ENCODE peak calls at places on chromosomes 4 and X, in four cellular contexts. P, V, T and L are unnamed samples.

GRCh38 chrX:23008431-23009099 is 8.8 kb downstream of the DDX53 start:
- DNase-seq in V (no peak), T (peak), P (no peak), L (peak)

GRCh38 chrX:37767438-37767837 is 12.4 kb upstream of the CYBB start:
- DNase-seq in T (no peak), V (no peak), P (no peak), L (no peak)

GRCh38 chr4:143241892-143242291 is 57.2 kb downstream of the USP38 start:
- DNase-seq in V (no peak), T (no peak), P (no peak), L (peak)

GRCh38 chr4:77734928-77735327 is 84.2 kb downstream of the CNOT6L start:
- DNase-seq in V (no peak), P (peak), T (peak), L (peak)

GRCh38 chr4:20773144-20773997 is 73.1 kb downstream of the PACRGL start:
- DNase-seq in V (peak), P (peak), T (peak), L (peak)

GRCh38 chrX:154805696-154806091 is 409 bp upstream of the MPP1 start:
- DNase-seq in V (no peak), P (no peak), T (peak), L (peak)

GRCh38 chrX:2486476-2487133 is 14.2 kb downstream of the DHRSX start:
- DNase-seq in P (peak), V (no peak), T (no peak), L (no peak)

GRCh38 chrX:20527458-20528099 is 260.9 kb upstream of the RPS6KA3 start:
- DNase-seq in T (peak), V (no peak), P (no peak), L (peak)

GRCh38 chr4:117421706-117422105 is 336.3 kb upstream of the TRAM1L1 start:
- DNase-seq in T (no peak), P (no peak), V (no peak), L (no peak)

GRCh38 chr4:8386731-8387130 is 53.8 kb downstream of the ACOX3 start:
- DNase-seq in P (no peak), T (no peak), V (no peak), L (no peak)

GRCh38 chr4:114791976-114792375 is 193.4 kb downstream of the UGT8 start:
- DNase-seq in P (no peak), V (no peak), T (peak), L (no peak)

GRCh38 chr4:37609621-37610020 is 76.6 kb downstream of the RELL1 start:
- DNase-seq in P (no peak), T (no peak), V (no peak), L (no peak)

GRCh38 chr4:956531-957230 is 16.7 kb downstream of the DGKQ start:
- DNase-seq in P (peak), V (no peak), T (no peak), L (no peak)

GRCh38 chr4:26029512-26030131 is 115.6 kb downstream of the SMIM20 start:
- DNase-seq in T (no peak), P (peak), V (no peak), L (no peak)

GRCh38 chr4:44563496-44563895 is 87.9 kb downstream of the YIPF7 start:
- DNase-seq in T (no peak), P (no peak), V (no peak), L (peak)

GRCh38 chrX:153959649-153960048 is 12.0 kb downstream of the HCFC1 start:
- DNase-seq in V (no peak), T (no peak), P (no peak), L (no peak)

GRCh38 chr4:124483043-124483906 is 229.3 kb downstream of the ANKRD50 start:
- DNase-seq in V (no peak), P (peak), T (no peak), L (peak)

GRCh38 chrX:1500701-1501624 is 36.0 kb downstream of the P2RY8 start:
- DNase-seq in T (no peak), V (no peak), P (no peak), L (no peak)

GRCh38 chrX:140526138-140526537 is 21.3 kb upstream of the SOX3 start:
- DNase-seq in T (peak), V (no peak), P (peak), L (no peak)

GRCh38 chr4:146165840-146166239 is 9.7 kb upstream of the LSM6 start:
- DNase-seq in P (no peak), V (no peak), T (peak), L (peak)

GRCh38 chr4:174763454-174764104 is 65.5 kb downstream of the GLRA3 start:
- DNase-seq in P (no peak), T (peak), V (no peak), L (no peak)

GRCh38 chrX:43870758-43871419 is 11.4 kb downstream of the MAOB start:
- DNase-seq in P (no peak), T (no peak), V (no peak), L (no peak)

GRCh38 chrX:73262991-73263390 is 48.3 kb upstream of the NAP1L2 start:
- DNase-seq in P (no peak), V (no peak), T (no peak), L (peak)

GRCh38 chr4:31275906-31276305 is 555.7 kb downstream of the PCDH7 start:
- DNase-seq in T (no peak), V (no peak), P (no peak), L (no peak)

GRCh38 chrX:13966071-13966850 is 63.4 kb downstream of the GEMIN8 start:
- DNase-seq in P (no peak), V (no peak), T (no peak), L (no peak)

GRCh38 chr4:154854362-154854761 is 73.3 kb downstream of the RBM46 start:
- DNase-seq in P (no peak), V (no peak), T (no peak), L (peak)

GRCh38 chrX:9370888-9371287 is 94.0 kb upstream of the TBL1X start:
- DNase-seq in P (no peak), T (peak), V (peak), L (peak)

GRCh38 chr4:1763550-1764080 is 29.5 kb upstream of the FGFR3 start:
- DNase-seq in V (peak), P (peak), T (peak), L (peak)

GRCh38 chr4:27148211-27148895 is 287.7 kb downstream of the STIM2 start:
- DNase-seq in P (no peak), T (peak), V (no peak), L (no peak)

GRCh38 chr4:182495986-182496385 is 252.8 kb downstream of the TENM3 start:
- DNase-seq in T (no peak), V (no peak), P (no peak), L (no peak)

GRCh38 chr4:17511950-17512795 is at the start of gene QDPR:
- DNase-seq in P (peak), V (peak), T (peak), L (peak)
- TF ChIP-seq CTCF in P (peak), V (peak), T (peak), L (peak)

GRCh38 chr4:39354178-39354503 is 12.0 kb downstream of the RFC1 start:
- DNase-seq in V (no peak), P (no peak), T (no peak), L (no peak)
- H3K4me3 ChIP-seq in V (no peak), P (no peak), T (no peak), L (peak)

GRCh38 chr4:92060333-92060732 is 243.4 kb upstream of the GRID2 start:
- DNase-seq in V (no peak), T (no peak), P (peak), L (no peak)
- TF ChIP-seq CTCF in V (no peak), T (peak), P (peak), L (no peak)

DNA sequence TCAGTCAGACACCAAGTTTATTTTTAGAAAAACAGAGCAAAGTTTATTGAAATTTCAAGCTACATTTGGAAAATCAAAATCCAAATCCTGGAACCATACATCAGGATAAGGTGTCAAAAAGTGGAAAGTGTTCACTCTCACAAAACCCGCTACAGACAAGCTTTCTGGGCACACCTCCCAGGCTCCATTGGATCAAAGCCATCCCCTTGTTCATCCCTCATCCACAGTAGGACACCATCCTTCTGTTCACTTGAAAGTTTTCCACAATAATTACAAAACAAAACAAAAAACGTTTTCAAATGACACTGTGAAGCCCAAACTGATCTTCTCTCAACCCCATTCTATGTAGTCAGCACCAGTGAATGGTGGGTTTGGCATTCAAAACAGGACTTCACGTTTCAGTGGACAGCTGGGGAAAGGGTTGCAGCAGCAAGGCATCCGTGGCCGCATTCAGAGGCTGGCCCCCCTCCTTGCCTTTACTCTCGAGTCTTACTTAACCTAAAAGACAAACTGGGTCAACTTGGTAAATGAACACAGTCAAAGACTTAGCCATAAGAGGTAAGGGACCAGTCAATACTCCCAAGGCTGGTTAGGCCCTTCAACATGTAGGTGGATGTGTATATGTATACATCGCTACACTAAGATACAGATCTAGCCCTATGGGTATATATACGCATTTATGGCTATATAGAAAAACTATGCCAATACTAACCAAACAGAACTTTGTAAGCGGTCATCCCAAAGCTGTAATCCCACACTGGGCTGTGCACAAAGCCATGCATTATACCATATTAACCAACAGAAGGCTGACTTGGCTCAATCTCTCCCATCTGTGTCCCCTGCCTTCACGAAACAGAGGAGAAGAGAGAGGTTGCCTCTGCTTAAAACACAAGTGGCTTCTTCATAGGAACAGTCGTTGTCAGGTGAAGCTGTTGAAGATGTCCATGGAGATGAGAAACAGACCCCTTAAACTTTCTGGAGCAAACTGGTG is 62.1 kb downstream of the TSC22D3 start:
- DNase-seq in P (peak), T (no peak), V (peak), L (no peak)
- H3K4me3 ChIP-seq in P (no peak), T (no peak), V (no peak), L (no peak)

GRCh38 chrX:63963382-63963781 is 178.4 kb upstream of the ARHGEF9 start:
- DNase-seq in T (no peak), P (no peak), V (no peak), L (no peak)

GRCh38 chrX:63958134-63958865 is 173.3 kb upstream of the ARHGEF9 start:
- DNase-seq in V (no peak), P (no peak), T (no peak), L (no peak)

GRCh38 chrX:63959975-63960374 is 175.0 kb upstream of the ARHGEF9 start:
- DNase-seq in P (no peak), T (no peak), V (no peak), L (no peak)

GRCh38 chrX:63967541-63967940 is 182.5 kb upstream of the ARHGEF9 start:
- DNase-seq in T (no peak), P (no peak), V (no peak), L (no peak)

DNA sequence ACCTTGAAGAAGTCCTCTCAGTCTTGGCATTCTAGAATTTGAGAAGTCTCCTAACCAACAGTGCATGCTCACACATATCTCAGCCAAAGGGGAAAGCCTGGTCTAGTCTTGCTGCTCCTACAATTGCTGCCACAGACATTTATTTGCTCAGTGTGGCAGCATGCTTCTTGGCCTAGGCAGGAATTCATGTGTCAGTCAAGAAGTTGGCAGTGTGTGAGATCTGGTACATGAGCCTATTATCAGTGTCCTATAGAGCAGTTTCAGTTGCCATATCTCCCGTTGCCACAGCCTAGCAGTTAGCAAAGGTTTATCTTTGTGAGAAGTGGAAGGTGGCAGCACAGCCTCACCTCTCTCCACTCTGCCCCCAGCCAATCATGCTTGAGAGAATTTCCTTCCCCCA is 176.9 kb upstream of the ARHGEF9 start:
- DNase-seq in T (no peak), P (no peak), V (no peak), L (no peak)
- TF ChIP-seq CTCF in T (no peak), P (no peak), V (no peak), L (no peak)